ENCODE peak calls at places on chromosomes 16 and 17, in six cellular contexts. Q is fibroblast of the aortic adventitia, O is ACHN, S is fibroblast of lung, J is ELR, Z is skeletal muscle cell. K is an unnamed sample.

GRCh38 chr17:60959011-60959410 is 281.4 kb downstream of the BCAS3 start:
- DNase-seq in Q (no peak), O (peak), S (peak), J (peak), Z (no peak), K (no peak)

GRCh38 chr16:88469615-88470395 is 16.7 kb downstream of the ZFPM1 start:
- DNase-seq in Q (no peak), O (no peak), S (no peak), J (no peak), Z (no peak), K (no peak)

GRCh38 chr17:45948498-45948880 is 50.6 kb upstream of the STH start:
- DNase-seq in Q (peak), O (no peak), S (peak), J (peak), Z (no peak), K (no peak)

GRCh38 chr17:2995362-2995761 is 68.0 kb downstream of the OR1D5 start:
- DNase-seq in Q (no peak), O (no peak), S (no peak), J (no peak), Z (no peak), K (no peak)

GRCh38 chr16:7303014-7303676 is 29.5 kb upstream of the RBFOX1 start:
- DNase-seq in Q (no peak), O (no peak), S (no peak), J (no peak), Z (no peak), K (peak)

GRCh38 chr17:15896834-15897233 is 48.1 kb upstream of the ADORA2B start:
- DNase-seq in Q (no peak), O (no peak), S (no peak), J (no peak), Z (no peak), K (no peak)

GRCh38 chr17:60168654-60169053 is 18.9 kb downstream of the CA4 start:
- DNase-seq in Q (no peak), O (no peak), S (no peak), J (peak), Z (no peak), K (no peak)

GRCh38 chr16:48291303-48291702 is 44.0 kb upstream of the ABCC11 start:
- DNase-seq in Q (peak), O (no peak), S (peak), J (peak), Z (no peak), K (no peak)

GRCh38 chr16:3141781-3142311 is 7.0 kb downstream of the ZNF213 start:
- DNase-seq in Q (no peak), O (no peak), S (no peak), J (no peak), Z (no peak), K (no peak)

GRCh38 chr17:5361426-5361825 is 58.0 kb downstream of the NUP88 start:
- DNase-seq in Q (no peak), O (no peak), S (no peak), J (no peak), Z (no peak), K (no peak)

GRCh38 chr16:27333549-27333948 is 19.8 kb downstream of the IL4R start:
- DNase-seq in Q (no peak), O (no peak), S (no peak), J (no peak), Z (no peak), K (no peak)

GRCh38 chr16:3023415-3023668 is 400 bp downstream of the HCFC1R1 start:
- DNase-seq in Q (peak), O (peak), S (no peak), J (peak), Z (peak), K (peak)

GRCh38 chr16:86585821-86586611 is 7.7 kb downstream of the FOXL1 start:
- DNase-seq in Q (peak), O (no peak), S (peak), J (peak), Z (no peak), K (no peak)

K was measured in COR-L47.